ENCODE peak calls at places on chromosomes 12 and 14, in seven cellular contexts. Y, M, E, O, F, N and V are unnamed samples.

GRCh38 chr12:39627914-39628313 is 8.3 kb upstream of the ABCD2 start:
- DNase-seq in Y (no peak), M (no peak), E (no peak), O (no peak), F (no peak), N (no peak), V (peak)

GRCh38 chr12:93766802-93767523 is 89.8 kb downstream of the CRADD start:
- DNase-seq in Y (peak), M (peak), E (peak), O (peak), F (no peak), N (no peak), V (peak)

GRCh38 chr12:69619050-69619449 is 8.3 kb upstream of the LRRC10 start:
- DNase-seq in Y (no peak), M (no peak), E (no peak), O (no peak), F (no peak), N (no peak), V (no peak)

GRCh38 chr14:71169861-71170260 is 262.6 kb downstream of the PCNX1 start:
- DNase-seq in Y (no peak), M (no peak), E (no peak), O (no peak), F (no peak), N (no peak), V (no peak)

GRCh38 chr12:56212360-56212759 is 9.4 kb downstream of the RNF41 start:
- DNase-seq in Y (no peak), M (no peak), E (no peak), O (no peak), F (no peak), N (no peak), V (no peak)

GRCh38 chr12:12926571-12927071 is 25.3 kb downstream of the GPRC5D start:
- DNase-seq in Y (no peak), M (no peak), E (no peak), O (no peak), F (no peak), N (no peak), V (no peak)

GRCh38 chr12:113468365-113469223 is 3.1 kb downstream of the LHX5 start:
- DNase-seq in Y (no peak), M (no peak), E (no peak), O (no peak), F (no peak), N (no peak), V (no peak)

GRCh38 chr12:27814411-27814810 is 34.4 kb upstream of the MANSC4 start:
- DNase-seq in Y (no peak), M (no peak), E (no peak), O (no peak), F (no peak), N (no peak), V (no peak)

GRCh38 chr12:51023625-51024395 is 2.4 kb downstream of the SLC11A2 start:
- DNase-seq in Y (peak), M (no peak), E (peak), O (no peak), F (no peak), N (no peak), V (no peak)

GRCh38 chr12:6225630-6226001 is 25.4 kb downstream of the CD9 start:
- DNase-seq in Y (no peak), M (no peak), E (no peak), O (no peak), F (no peak), N (no peak), V (no peak)

GRCh38 chr12:66584673-66585072 is 94.2 kb downstream of the GRIP1 start:
- DNase-seq in Y (no peak), M (no peak), E (no peak), O (no peak), F (no peak), N (no peak), V (no peak)

GRCh38 chr12:1962432-1963020 is 41.7 kb downstream of the DCP1B start:
- DNase-seq in Y (no peak), M (no peak), E (no peak), O (no peak), F (no peak), N (no peak), V (no peak)

GRCh38 chr12:114274131-114274530 is 131.8 kb downstream of the TBX5 start:
- DNase-seq in Y (no peak), M (no peak), E (no peak), O (no peak), F (no peak), N (no peak), V (no peak)

GRCh38 chr12:50720085-50720484 is 43.8 kb upstream of the ATF1 start:
- DNase-seq in Y (no peak), M (no peak), E (no peak), O (no peak), F (no peak), N (no peak), V (no peak)

GRCh38 chr14:104445086-104445485 is 134.5 kb upstream of the C14orf180 start:
- DNase-seq in Y (no peak), M (no peak), E (peak), O (no peak), F (no peak), N (no peak), V (no peak)

GRCh38 chr12:4438834-4439596 is 6.6 kb downstream of the FGF6 start:
- DNase-seq in Y (no peak), M (no peak), E (no peak), O (no peak), F (no peak), N (no peak), V (no peak)

GRCh38 chr14:59277659-59278058 is 89.2 kb downstream of the DAAM1 start:
- DNase-seq in Y (no peak), M (no peak), E (no peak), O (no peak), F (no peak), N (no peak), V (no peak)

GRCh38 chr12:93419388-93420034 is 22.2 kb downstream of the UBE2N start:
- DNase-seq in Y (peak), M (no peak), E (no peak), O (no peak), F (no peak), N (no peak), V (no peak)

GRCh38 chr12:49342066-49342913 is 4.4 kb upstream of the DNAJC22 start:
- DNase-seq in Y (peak), M (peak), E (peak), O (peak), F (peak), N (peak), V (peak)

GRCh38 chr12:56082967-56083366 is 3.0 kb downstream of the ERBB3 start:
- DNase-seq in Y (no peak), M (no peak), E (no peak), O (no peak), F (no peak), N (no peak), V (no peak)

GRCh38 chr12:4307593-4308333 is 13.2 kb upstream of the TIGAR start:
- DNase-seq in Y (peak), M (peak), E (peak), O (no peak), F (peak), N (no peak), V (no peak)

GRCh38 chr14:54503476-54503875 is 6.2 kb upstream of the CGRRF1 start:
- DNase-seq in Y (peak), M (no peak), E (no peak), O (no peak), F (no peak), N (no peak), V (no peak)

GRCh38 chr14:33839193-33840076 is 111.4 kb downstream of the EGLN3 start:
- DNase-seq in Y (peak), M (peak), E (no peak), O (peak), F (no peak), N (no peak), V (peak)

GRCh38 chr12:52464921-52465320 is 8.7 kb downstream of the KRT6C start:
- DNase-seq in Y (no peak), M (no peak), E (no peak), O (no peak), F (no peak), N (no peak), V (no peak)

GRCh38 chr12:79659961-79660431 is 30.8 kb downstream of the PAWR start:
- DNase-seq in Y (peak), M (no peak), E (no peak), O (no peak), F (no peak), N (no peak), V (no peak)

GRCh38 chr12:110776410-110776809 is 33.7 kb upstream of the PPP1CC start:
- DNase-seq in Y (no peak), M (no peak), E (no peak), O (no peak), F (no peak), N (no peak), V (peak)

GRCh38 chr14:32366256-32366655 is 37.2 kb downstream of the AKAP6 start:
- DNase-seq in Y (no peak), M (no peak), E (no peak), O (no peak), F (no peak), N (no peak), V (no peak)

GRCh38 chr14:68666899-68667298 is 126.0 kb downstream of the ZFP36L1 start:
- DNase-seq in Y (no peak), M (no peak), E (peak), O (no peak), F (no peak), N (no peak), V (no peak)

GRCh38 chr12:42608196-42608825 is 18.8 kb upstream of the PRICKLE1 start:
- DNase-seq in Y (no peak), M (no peak), E (no peak), O (no peak), F (no peak), N (no peak), V (no peak)

GRCh38 chr12:63038361-63039100 is 103.6 kb upstream of the PPM1H start:
- DNase-seq in Y (no peak), M (no peak), E (no peak), O (no peak), F (no peak), N (no peak), V (no peak)

GRCh38 chr12:63036216-63036973 is 101.4 kb upstream of the PPM1H start:
- DNase-seq in Y (no peak), M (no peak), E (no peak), O (no peak), F (no peak), N (no peak), V (no peak)

GRCh38 chr12:63037721-63038120 is 102.8 kb upstream of the PPM1H start:
- DNase-seq in Y (no peak), M (no peak), E (no peak), O (no peak), F (no peak), N (no peak), V (no peak)

GRCh38 chr12:63036974-63037335 is 102.0 kb upstream of the PPM1H start:
- DNase-seq in Y (no peak), M (no peak), E (no peak), O (no peak), F (no peak), N (no peak), V (no peak)

DNA sequence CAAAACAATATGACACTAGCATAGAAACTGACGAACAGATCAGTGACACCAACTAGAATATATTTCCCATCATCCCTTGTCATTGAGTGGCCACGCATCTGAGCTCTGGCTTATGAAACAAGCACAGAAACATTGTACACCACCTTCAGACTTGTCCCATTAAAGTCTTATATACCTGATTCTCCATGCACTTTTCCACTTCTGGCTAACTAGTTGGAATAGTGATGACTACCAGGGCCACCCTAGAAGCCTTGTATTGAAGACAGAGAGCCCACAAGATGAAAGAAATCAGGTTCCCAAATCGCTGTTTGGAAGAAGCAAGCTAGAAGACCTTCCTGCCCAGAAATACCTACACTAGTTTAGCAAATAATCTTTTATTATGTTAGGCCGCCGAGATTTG is 99.7 kb upstream of the PPM1H start:
- DNase-seq in Y (no peak), M (no peak), E (no peak), O (no peak), F (no peak), N (no peak), V (no peak)
- TF ChIP-seq CTCF in Y (no peak), M (no peak), E (no peak), O (no peak), F (no peak), N (no peak), V (no peak)

GRCh38 chr12:85405781-85406522 is 125.9 kb downstream of the ALX1 start:
- DNase-seq in Y (no peak), M (no peak), E (no peak), O (no peak), F (no peak), N (no peak), V (no peak)
- TF ChIP-seq CTCF in Y (no peak), M (no peak), E (no peak), O (no peak), F (no peak), N (no peak), V (no peak)

GRCh38 chr14:99860219-99860618 is 67.0 kb downstream of the EML1 start:
- DNase-seq in Y (no peak), M (no peak), E (no peak), O (no peak), F (no peak), N (no peak), V (no peak)
- TF ChIP-seq CTCF in Y (no peak), M (no peak), E (no peak), O (no peak), F (no peak), N (no peak), V (no peak)

GRCh38 chr14:96086574-96087077 is 47.5 kb downstream of the C14orf132 start:
- DNase-seq in Y (no peak), M (no peak), E (no peak), O (no peak), F (no peak), N (no peak), V (no peak)

GRCh38 chr14:96086032-96086431 is 46.9 kb downstream of the C14orf132 start:
- DNase-seq in Y (no peak), M (no peak), E (no peak), O (no peak), F (no peak), N (no peak), V (no peak)

GRCh38 chr14:96083667-96084320 is 44.6 kb downstream of the C14orf132 start:
- DNase-seq in Y (no peak), M (peak), E (peak), O (no peak), F (no peak), N (no peak), V (no peak)

GRCh38 chr14:96084796-96085195 is 45.6 kb downstream of the C14orf132 start:
- DNase-seq in Y (no peak), M (no peak), E (no peak), O (no peak), F (no peak), N (no peak), V (no peak)

GRCh38 chr14:96085369-96085768 is 46.2 kb downstream of the C14orf132 start:
- DNase-seq in Y (no peak), M (no peak), E (no peak), O (no peak), F (no peak), N (no peak), V (peak)
- TF ChIP-seq CTCF in Y (no peak), M (no peak), E (no peak), O (no peak), F (no peak), N (no peak), V (no peak)

DNA sequence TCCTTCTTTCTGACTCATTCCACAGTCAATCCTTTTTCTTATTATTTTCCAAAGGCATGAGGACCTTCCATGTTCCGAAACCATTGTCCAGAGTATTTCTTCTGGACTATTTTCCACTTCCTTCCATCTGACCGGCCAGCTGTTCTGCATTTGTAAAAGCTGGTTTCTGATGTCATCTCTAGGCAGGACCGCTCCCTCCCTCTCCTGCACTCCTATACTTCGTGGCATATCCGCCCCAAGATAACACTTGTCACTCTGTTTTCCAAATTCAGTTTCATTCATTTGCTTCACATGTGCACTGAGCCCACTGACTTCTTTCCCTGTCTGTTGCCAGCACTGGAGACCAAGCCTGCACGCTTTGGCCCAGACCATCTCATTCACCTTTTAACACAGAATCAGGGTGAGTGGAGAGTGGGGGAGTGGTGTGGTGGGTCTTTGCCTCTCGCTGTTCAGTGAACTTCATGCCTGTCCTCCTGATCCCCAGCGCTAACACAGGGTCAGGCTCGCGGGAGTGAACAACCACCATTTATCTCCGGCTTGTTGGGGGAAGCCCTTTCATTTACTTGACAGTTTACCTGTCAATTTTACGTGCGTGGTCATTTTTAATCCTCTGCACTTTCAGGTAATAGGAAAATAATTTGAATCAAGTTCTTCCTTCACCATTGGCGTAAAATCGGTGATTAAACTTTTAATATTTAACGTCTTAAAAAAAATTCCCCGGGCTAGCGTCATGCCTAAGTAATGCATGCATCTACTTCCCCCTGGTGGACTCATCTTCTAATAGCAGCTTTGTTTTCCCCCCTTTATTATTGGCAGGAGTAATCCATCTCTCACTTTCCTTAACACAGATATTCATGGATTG is 52.5 kb downstream of the C12orf75 start:
- DNase-seq in Y (peak), M (peak), E (no peak), O (no peak), F (no peak), N (no peak), V (peak)
- TF ChIP-seq CTCF in Y (peak), M (peak), E (peak), O (peak), F (peak), N (no peak), V (peak)